ENCODE peak calls at places on chromosomes 16 and 17, in five cellular contexts. One of them, this sample, is unnamed. For H3K4me1, the result is how much of the 10 kb centered on the place peaks cover.

GRCh38 chr17:74480290-74480689 is 13.9 kb downstream of the CD300A start:
- DNase-seq in GM23338: no peak
- DNase-seq in uterus: no peak
- DNase-seq in left lung: peak
- DNase-seq in neural progenitor cell: no peak
- DNase-seq in this sample: no peak

GRCh38 chr16:22220714-22221113 is 14.6 kb downstream of the EEF2K start:
- DNase-seq in GM23338: no peak
- DNase-seq in uterus: peak
- DNase-seq in left lung: no peak
- DNase-seq in neural progenitor cell: no peak
- DNase-seq in this sample: no peak

GRCh38 chr17:72151565-72152391 is 31.0 kb downstream of the SOX9 start:
- DNase-seq in GM23338: peak
- DNase-seq in uterus: no peak
- DNase-seq in left lung: no peak
- DNase-seq in neural progenitor cell: peak
- DNase-seq in this sample: peak

GRCh38 chr17:67364847-67365761 is 1.3 kb downstream of the PSMD12 start:
- DNase-seq in GM23338: no peak
- DNase-seq in uterus: no peak
- DNase-seq in left lung: no peak
- DNase-seq in neural progenitor cell: no peak
- DNase-seq in this sample: no peak

GRCh38 chr16:27240948-27241531 is 27.5 kb downstream of the NSMCE1 start:
- DNase-seq in GM23338: no peak
- DNase-seq in uterus: no peak
- DNase-seq in left lung: no peak
- DNase-seq in neural progenitor cell: no peak
- DNase-seq in this sample: no peak

GRCh38 chr16:19419691-19420060 is 2.0 kb downstream of the TMC5 start:
- DNase-seq in GM23338: no peak
- DNase-seq in uterus: no peak
- DNase-seq in left lung: no peak
- DNase-seq in neural progenitor cell: no peak
- DNase-seq in this sample: no peak

GRCh38 chr17:78252701-78253635 is 21.5 kb downstream of the TMEM235 start:
- DNase-seq in GM23338: no peak
- DNase-seq in uterus: no peak
- DNase-seq in left lung: peak
- DNase-seq in neural progenitor cell: no peak
- DNase-seq in this sample: no peak

GRCh38 chr17:3843935-3844516 is 2.0 kb downstream of the NCBP3 start:
- DNase-seq in GM23338: peak
- DNase-seq in uterus: no peak
- DNase-seq in left lung: no peak
- DNase-seq in neural progenitor cell: peak
- DNase-seq in this sample: peak

GRCh38 chr17:17682293-17682736 is 1.1 kb downstream of the RAI1 start:
- DNase-seq in GM23338: no peak
- DNase-seq in uterus: peak
- DNase-seq in left lung: no peak
- DNase-seq in neural progenitor cell: peak
- DNase-seq in this sample: peak

GRCh38 chr17:45251931-45252330 is 10.0 kb downstream of the SPATA32 start:
- DNase-seq in GM23338: no peak
- DNase-seq in uterus: no peak
- DNase-seq in left lung: no peak
- DNase-seq in neural progenitor cell: no peak
- DNase-seq in this sample: no peak

GRCh38 chr17:74786411-74787097 is 10.4 kb upstream of the NAT9 start:
- DNase-seq in GM23338: no peak
- DNase-seq in uterus: no peak
- DNase-seq in left lung: no peak
- DNase-seq in neural progenitor cell: no peak
- DNase-seq in this sample: no peak

GRCh38 chr17:15910791-15911190 is 34.1 kb upstream of the ADORA2B start:
- DNase-seq in GM23338: no peak
- DNase-seq in uterus: no peak
- DNase-seq in left lung: no peak
- DNase-seq in neural progenitor cell: no peak
- DNase-seq in this sample: no peak

GRCh38 chr16:67268136-67268579 is 11.2 kb upstream of the PLEKHG4 start:
- DNase-seq in GM23338: no peak
- DNase-seq in uterus: no peak
- DNase-seq in left lung: no peak
- DNase-seq in neural progenitor cell: no peak
- DNase-seq in this sample: peak

GRCh38 chr16:58506241-58507194 is 6.6 kb downstream of the NDRG4 start:
- DNase-seq in GM23338: no peak
- DNase-seq in uterus: no peak
- DNase-seq in left lung: peak
- DNase-seq in neural progenitor cell: no peak
- DNase-seq in this sample: no peak

GRCh38 chr17:16932611-16933010 is 39.3 kb downstream of the TNFRSF13B start:
- DNase-seq in GM23338: no peak
- DNase-seq in uterus: no peak
- DNase-seq in left lung: peak
- DNase-seq in neural progenitor cell: no peak
- DNase-seq in this sample: no peak

GRCh38 chr17:35603674-35604073 is 16.6 kb downstream of the AP2B1 start:
- DNase-seq in GM23338: no peak
- DNase-seq in uterus: no peak
- DNase-seq in left lung: no peak
- DNase-seq in neural progenitor cell: no peak
- DNase-seq in this sample: no peak

GRCh38 chr17:51852603-51853002 is 305.9 kb downstream of the CA10 start:
- DNase-seq in GM23338: no peak
- DNase-seq in uterus: no peak
- DNase-seq in left lung: no peak
- DNase-seq in neural progenitor cell: no peak
- DNase-seq in this sample: no peak

GRCh38 chr16:66359012-66359411 is 7.5 kb upstream of the CDH5 start:
- DNase-seq in GM23338: no peak
- DNase-seq in uterus: no peak
- DNase-seq in left lung: no peak
- DNase-seq in neural progenitor cell: no peak
- DNase-seq in this sample: no peak

GRCh38 chr16:83095926-83096692 is 469.3 kb downstream of the CDH13 start:
- DNase-seq in GM23338: no peak
- DNase-seq in uterus: no peak
- DNase-seq in left lung: no peak
- DNase-seq in neural progenitor cell: no peak
- DNase-seq in this sample: no peak

GRCh38 chr17:14427914-14428639 is 127.2 kb downstream of the HS3ST3B1 start:
- DNase-seq in GM23338: no peak
- DNase-seq in uterus: no peak
- DNase-seq in left lung: no peak
- DNase-seq in neural progenitor cell: no peak
- DNase-seq in this sample: peak

GRCh38 chr17:72466199-72466598 is 345.4 kb downstream of the SOX9 start:
- DNase-seq in GM23338: no peak
- DNase-seq in uterus: no peak
- DNase-seq in left lung: no peak
- DNase-seq in neural progenitor cell: no peak
- DNase-seq in this sample: no peak

GRCh38 chr16:58345574-58346354 is 46.5 kb upstream of the GINS3 start:
- DNase-seq in GM23338: no peak
- DNase-seq in uterus: no peak
- DNase-seq in left lung: no peak
- DNase-seq in neural progenitor cell: no peak
- DNase-seq in this sample: no peak

DNA sequence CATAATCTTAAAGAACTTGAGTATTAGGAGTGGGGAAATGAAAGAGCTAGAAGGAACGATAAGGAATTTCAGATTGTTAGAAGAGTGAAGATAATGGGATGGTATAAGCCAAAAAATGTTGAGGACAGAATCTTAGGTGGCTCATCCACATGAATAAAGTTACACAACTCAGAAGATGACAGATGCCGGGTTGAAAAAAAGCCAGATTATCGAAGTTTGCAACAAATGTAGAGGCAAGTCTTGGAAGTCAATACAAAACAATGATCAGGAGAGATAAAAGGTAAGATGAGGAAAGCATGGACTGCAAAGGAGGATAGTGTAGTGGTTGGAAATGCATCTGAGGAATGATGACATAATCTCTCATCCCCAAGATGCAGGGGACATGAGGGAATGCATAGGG is 45.1 kb upstream of the TAOK1 start:
- DNase-seq in GM23338: no peak
- DNase-seq in uterus: no peak
- DNase-seq in left lung: no peak
- DNase-seq in neural progenitor cell: no peak
- DNase-seq in this sample: no peak
- TF ChIP-seq CTCF in GM23338: no peak
- TF ChIP-seq CTCF in uterus: no peak
- TF ChIP-seq CTCF in left lung: no peak
- TF ChIP-seq CTCF in neural progenitor cell: no peak
- TF ChIP-seq CTCF in this sample: no peak

GRCh38 chr16:64864232-64864803 is 257.5 kb downstream of the CDH11 start:
- DNase-seq in GM23338: no peak
- DNase-seq in uterus: no peak
- DNase-seq in left lung: no peak
- DNase-seq in neural progenitor cell: no peak
- DNase-seq in this sample: no peak
- H3K4me3 ChIP-seq in GM23338: no peak
- H3K4me3 ChIP-seq in uterus: no peak
- H3K4me3 ChIP-seq in left lung: no peak
- H3K4me3 ChIP-seq in neural progenitor cell: no peak
- H3K4me3 ChIP-seq in this sample: no peak

DNA sequence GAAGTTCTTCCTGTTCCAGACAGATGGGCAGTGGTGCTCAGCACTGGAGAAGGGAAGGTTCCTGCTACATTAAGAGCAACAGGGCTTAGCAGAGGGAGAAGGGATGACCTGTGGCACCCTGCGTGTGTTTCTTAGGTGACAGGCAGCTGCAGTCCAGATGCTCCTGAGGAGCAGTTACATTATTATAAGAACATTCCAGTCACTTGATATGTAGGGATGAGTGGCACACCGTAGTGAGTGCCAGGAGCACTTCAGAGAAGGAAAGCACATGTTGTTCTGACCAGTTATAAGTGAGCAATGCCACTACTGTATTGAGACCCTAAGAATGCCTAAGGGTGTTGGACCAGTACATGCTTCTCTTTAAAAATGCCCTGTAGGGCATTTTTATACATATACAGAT is 39.9 kb upstream of the MRC2 start:
- DNase-seq in GM23338: no peak
- DNase-seq in uterus: no peak
- DNase-seq in left lung: no peak
- DNase-seq in neural progenitor cell: no peak
- DNase-seq in this sample: no peak
- H3K4me1 ChIP-seq in GM23338: under half
- H3K4me1 ChIP-seq in uterus: under half
- H3K4me1 ChIP-seq in left lung: under half
- H3K4me1 ChIP-seq in neural progenitor cell: under half
- H3K4me1 ChIP-seq in this sample: under half

GRCh38 chr17:8986295-8986694 is 20.8 kb upstream of the PIK3R5 start:
- DNase-seq in GM23338: no peak
- DNase-seq in uterus: no peak
- DNase-seq in left lung: no peak
- DNase-seq in neural progenitor cell: no peak
- DNase-seq in this sample: no peak
- TF ChIP-seq CTCF in GM23338: no peak
- TF ChIP-seq CTCF in uterus: no peak
- TF ChIP-seq CTCF in left lung: no peak
- TF ChIP-seq CTCF in neural progenitor cell: no peak
- TF ChIP-seq CTCF in this sample: no peak

GRCh38 chr17:9985622-9986021 is 80.6 kb upstream of the RCVRN start:
- DNase-seq in GM23338: no peak
- DNase-seq in uterus: no peak
- DNase-seq in left lung: peak
- DNase-seq in neural progenitor cell: no peak
- DNase-seq in this sample: no peak
- H3K4me3 ChIP-seq in GM23338: no peak
- H3K4me3 ChIP-seq in uterus: no peak
- H3K4me3 ChIP-seq in left lung: no peak
- H3K4me3 ChIP-seq in neural progenitor cell: no peak
- H3K4me3 ChIP-seq in this sample: no peak

GRCh38 chr17:57552114-57552601 is 192.9 kb downstream of the CCDC182 start:
- DNase-seq in GM23338: peak
- DNase-seq in uterus: peak
- DNase-seq in left lung: peak
- DNase-seq in neural progenitor cell: peak
- DNase-seq in this sample: no peak
- H3K4me1 ChIP-seq in GM23338: half or more
- H3K4me1 ChIP-seq in uterus: under half
- H3K4me1 ChIP-seq in left lung: under half
- H3K4me1 ChIP-seq in neural progenitor cell: half or more
- H3K4me1 ChIP-seq in this sample: under half

GRCh38 chr17:43839670-43840101 is 6.7 kb upstream of the MPP3 start:
- DNase-seq in GM23338: peak
- DNase-seq in uterus: no peak
- DNase-seq in left lung: no peak
- DNase-seq in neural progenitor cell: no peak
- DNase-seq in this sample: peak
- TF ChIP-seq CTCF in GM23338: no peak
- TF ChIP-seq CTCF in uterus: no peak
- TF ChIP-seq CTCF in left lung: no peak
- TF ChIP-seq CTCF in neural progenitor cell: no peak
- TF ChIP-seq CTCF in this sample: no peak

DNA sequence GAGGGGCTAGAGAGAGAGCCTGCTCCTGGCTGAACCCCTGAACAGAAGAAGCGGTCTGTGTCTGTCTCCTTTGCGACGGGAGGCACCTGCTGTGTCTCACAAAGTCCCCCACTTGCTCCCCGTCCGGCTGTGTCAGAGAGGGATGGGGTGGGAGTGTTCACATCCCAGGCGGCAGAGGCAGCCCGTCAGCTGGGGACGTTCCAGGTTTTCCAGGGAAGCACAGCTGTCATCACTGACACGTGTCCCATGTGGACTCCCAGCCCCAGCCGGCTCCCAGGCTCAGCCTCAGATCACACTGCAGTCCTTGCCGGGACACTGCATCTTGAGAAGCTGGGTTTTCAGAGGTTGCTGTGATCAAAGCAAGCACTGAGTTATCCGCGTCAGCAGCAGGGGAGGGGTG is 1.6 kb downstream of the TELO2 start:
- DNase-seq in GM23338: no peak
- DNase-seq in uterus: no peak
- DNase-seq in left lung: peak
- DNase-seq in neural progenitor cell: no peak
- DNase-seq in this sample: peak
- H3K4me3 ChIP-seq in GM23338: peak
- H3K4me3 ChIP-seq in uterus: no peak
- H3K4me3 ChIP-seq in left lung: no peak
- H3K4me3 ChIP-seq in neural progenitor cell: no peak
- H3K4me3 ChIP-seq in this sample: no peak